ENCODE peak calls at places on chromosomes 11 and 22, in four cellular contexts. C, X, N and S are unnamed samples.

GRCh38 chr11:128610765-128611617 is 23.6 kb upstream of the ETS1 start:
- DNase-seq in X (no peak), N (no peak), C (no peak), S (no peak)

GRCh38 chr22:24230911-24231656 is 13.8 kb downstream of the GGT5 start:
- DNase-seq in C (peak), N (no peak), X (no peak), S (no peak)

GRCh38 chr22:22881116-22882032 is 6.2 kb upstream of the IGLL5 start:
- DNase-seq in X (no peak), N (no peak), C (no peak), S (no peak)

GRCh38 chr11:91170711-91171110 is 947.9 kb upstream of the CHORDC1 start:
- DNase-seq in N (no peak), X (no peak), C (no peak), S (no peak)

GRCh38 chr22:17035246-17035645 is 27.2 kb upstream of the GAB4 start:
- DNase-seq in N (no peak), X (no peak), C (no peak), S (no peak)

GRCh38 chr11:1302041-1302460 is 7.4 kb downstream of the TOLLIP start:
- DNase-seq in C (no peak), X (no peak), N (no peak), S (no peak)

GRCh38 chr11:110565690-110566336 is 136.1 kb downstream of the FDX1 start:
- DNase-seq in C (peak), X (no peak), N (no peak), S (no peak)

GRCh38 chr11:45817191-45817590 is 12.2 kb downstream of the SLC35C1 start:
- DNase-seq in N (no peak), X (no peak), C (no peak), S (no peak)

GRCh38 chr22:37563153-37564081 is 3.1 kb downstream of the CDC42EP1 start:
- DNase-seq in C (peak), N (no peak), X (peak), S (no peak)

GRCh38 chr11:23846902-23847422 is 649.9 kb upstream of the LUZP2 start:
- DNase-seq in C (no peak), X (no peak), N (no peak), S (no peak)

GRCh38 chr11:78886616-78887015 is 312.0 kb upstream of the NARS2 start:
- DNase-seq in N (no peak), X (no peak), C (no peak), S (no peak)

GRCh38 chr11:3773180-3773579 is 24.2 kb downstream of the NUP98 start:
- DNase-seq in C (no peak), N (no peak), X (no peak), S (no peak)

GRCh38 chr11:127843483-127844396 is 743.6 kb downstream of the ETS1 start:
- DNase-seq in C (peak), N (peak), X (peak), S (peak)